ENCODE peak calls at places on chromosomes 5 and 9, in eight cellular contexts. G is progenitor cell of endocrine pancreas; T is left colon; J is GDM1; U is stimulated activated CD4-positive, alpha-beta T cell treated with anti-CD3 and anti-CD28 coated beads, Interleukin-4, amount 100 ng/mL, for 4 hours; R is nephron progenitor cell; Q is pulmonary artery endothelial cell; F is aorta. K is an unnamed sample.

GRCh38 chr9:124248992-124249391 is 8.8 kb upstream of the NEK6 start:
- DNase-seq in G (no peak), U (no peak), J (no peak), Q (no peak), T (no peak), R (no peak), F (no peak), K (no peak)

GRCh38 chr5:96058084-96058483 is 96.4 kb upstream of the ELL2 start:
- DNase-seq in U (no peak), T (no peak), F (no peak), Q (no peak), R (no peak), J (no peak), G (no peak), K (no peak)

GRCh38 chr5:158234323-158235158 is 375.6 kb upstream of the CLINT1 start:
- DNase-seq in U (no peak), J (no peak), Q (no peak), T (no peak), F (no peak), G (no peak), R (no peak), K (no peak)

GRCh38 chr9:127393680-127394079 is 3.3 kb upstream of the SLC2A8 start:
- DNase-seq in J (no peak), F (no peak), U (no peak), R (no peak), Q (no peak), G (no peak), T (no peak), K (no peak)

GRCh38 chr5:60846298-60846697 is 2.2 kb upstream of the ELOVL7 start:
- DNase-seq in J (no peak), R (no peak), G (no peak), Q (no peak), F (no peak), T (no peak), U (no peak), K (no peak)

GRCh38 chr5:59115345-59115744 is 532.5 kb downstream of the RAB3C start:
- DNase-seq in U (no peak), Q (no peak), R (no peak), J (no peak), G (no peak), T (no peak), F (no peak), K (no peak)

GRCh38 chr9:115883467-115884329 is 269.9 kb upstream of the PAPPA start:
- DNase-seq in T (no peak), U (no peak), Q (no peak), G (peak; percentile 10), F (no peak), J (no peak), R (peak; percentile 35), K (no peak)

GRCh38 chr9:86548220-86548619 is 194.0 kb upstream of the TUT7 start:
- DNase-seq in G (no peak), U (no peak), R (no peak), T (no peak), J (no peak), Q (no peak), F (no peak), K (no peak)

GRCh38 chr5:68215888-68216736 is 556 bp downstream of the PIK3R1 start:
- DNase-seq in F (peak; percentile 74), Q (no peak), U (peak; percentile 76), R (peak; percentile 68), T (peak; percentile 77), J (peak; percentile 41), G (peak; percentile 37), K (peak; percentile 37)

GRCh38 chr9:112819635-112820496 is 69.3 kb downstream of the SNX30 start:
- DNase-seq in F (peak; percentile 68), J (no peak), G (no peak), Q (no peak), U (no peak), T (no peak), R (peak; percentile 36), K (no peak)

GRCh38 chr5:132547269-132547668 is 3.9 kb upstream of the IL5 start:
- DNase-seq in F (no peak), Q (no peak), G (no peak), U (no peak), T (no peak), R (no peak), J (no peak), K (no peak)

GRCh38 chr5:135126688-135127603 is 92.9 kb upstream of the PITX1 start:
- DNase-seq in F (peak; percentile 42), U (no peak), R (no peak), G (no peak), Q (no peak), J (no peak), T (peak; percentile 55), K (no peak)

GRCh38 chr5:107248065-107248695 is 422.6 kb downstream of the EFNA5 start:
- DNase-seq in J (peak; percentile 1), R (peak; percentile 67), Q (peak; percentile 3), T (peak; percentile 62), U (no peak), F (peak; percentile 55), G (peak; percentile 32), K (no peak)

GRCh38 chr9:97366476-97366875 is 45.4 kb upstream of the TDRD7 start:
- DNase-seq in G (no peak), J (no peak), U (no peak), Q (no peak), F (no peak), T (no peak), R (no peak), K (no peak)

GRCh38 chr5:126831175-126831574 is 54.2 kb downstream of the LMNB1 start:
- DNase-seq in T (no peak), Q (no peak), R (no peak), F (no peak), G (no peak), U (no peak), J (no peak), K (no peak)

GRCh38 chr9:133619791-133620190 is 10.6 kb upstream of the FAM163B start:
- DNase-seq in Q (no peak), G (no peak), F (no peak), R (no peak), J (no peak), U (peak; percentile 71), T (peak; percentile 20), K (peak; percentile 11)

GRCh38 chr5:149489605-149490037 is 61.6 kb downstream of the CSNK1A1 start:
- DNase-seq in U (no peak), F (no peak), G (no peak), R (no peak), J (no peak), T (no peak), Q (no peak), K (no peak)

GRCh38 chr5:114101153-114101552 is 260.7 kb upstream of the KCNN2 start:
- DNase-seq in Q (peak; percentile 27), R (peak; percentile 2), U (no peak), F (no peak), G (no peak), J (peak; percentile 9), T (no peak), K (no peak)

GRCh38 chr5:36398137-36398536 is 96.4 kb upstream of the RANBP3L start:
- DNase-seq in J (peak; percentile 14), G (no peak), T (no peak), R (no peak), U (no peak), F (no peak), Q (no peak), K (no peak)

GRCh38 chr5:180809403-180810209 is 7.0 kb upstream of the MGAT1 start:
- DNase-seq in R (peak; percentile 93), J (peak; percentile 79), U (peak; percentile 85), F (peak; percentile 95), G (peak; percentile 80), Q (no peak), T (peak; percentile 92), K (peak; percentile 71)

GRCh38 chr5:45695011-45695667 is 1.0 kb downstream of the HCN1 start:
- DNase-seq in G (peak; percentile 10), U (no peak), J (no peak), F (no peak), Q (no peak), R (peak; percentile 33), T (no peak), K (no peak)

GRCh38 chr5:96778409-96778808 is 29.3 kb downstream of the ERAP1 start:
- DNase-seq in U (no peak), F (no peak), J (no peak), R (no peak), G (no peak), T (no peak), Q (no peak), K (no peak)

GRCh38 chr5:116573617-116574431 is 799 bp downstream of the SEMA6A start:
- DNase-seq in Q (no peak), T (peak; percentile 45), G (peak; percentile 33), F (no peak), J (no peak), R (peak; percentile 59), U (no peak), K (no peak)

GRCh38 chr9:18184034-18184800 is 289.7 kb upstream of the ADAMTSL1 start:
- DNase-seq in F (no peak), Q (no peak), J (no peak), R (no peak), G (no peak), U (no peak), T (no peak), K (no peak)

K was measured in activated T-helper 9 cell treated with anti-CD3 and anti-CD28 coated beads, Interleukin-2, amount 50 U/mL, for 16 hours.